ENCODE peak calls at places on chromosomes 1 and 21, in nine cellular contexts. K is lower leg skin; M is uterus; C is cardiac fibroblast; H is T-helper 2 cell; G is SHP77; V is stimulated activated CD8-positive, alpha-beta memory T cell treated with anti-CD3 and anti-CD28 coated beads, Interleukin-7, amount 100 ng/mL, for 1 hour; Z is fibroblast of mammary gland; E is H54. B is an unnamed sample.

GRCh38 chr21:34035619-34036354 is 37.6 kb upstream of the MRPS6 start:
- DNase-seq in K (no peak), C (no peak), H (no peak), Z (no peak), M (no peak), G (no peak), V (no peak), E (peak; percentile 69), B (no peak)

GRCh38 chr1:240562111-240562590 is 49.8 kb downstream of the GREM2 start:
- DNase-seq in H (no peak), V (no peak), C (no peak), M (no peak), E (no peak), G (no peak), K (no peak), Z (peak; percentile 70), B (no peak)

GRCh38 chr1:41486053-41486891 is 1.8 kb upstream of the EDN2 start:
- DNase-seq in V (no peak), G (no peak), K (no peak), M (no peak), H (no peak), E (no peak), Z (no peak), C (peak; percentile 40), B (no peak)

GRCh38 chr1:43293896-43294760 is 6.7 kb upstream of the TIE1 start:
- DNase-seq in Z (peak; percentile 74), H (no peak), V (no peak), G (no peak), C (peak; percentile 48), K (no peak), E (peak; percentile 52), M (no peak), B (peak; percentile 18)

GRCh38 chr1:41805771-41806471 is 112.8 kb downstream of the HIVEP3 start:
- DNase-seq in H (no peak), E (no peak), G (no peak), M (no peak), V (no peak), K (no peak), C (no peak), Z (no peak), B (no peak)

GRCh38 chr21:15731243-15731613 is 1.4 kb downstream of the USP25 start:
- DNase-seq in E (peak; percentile 25), C (no peak), Z (peak; percentile 36), K (no peak), G (no peak), M (no peak), V (no peak), H (peak; percentile 61), B (no peak)

GRCh38 chr1:236002572-236002971 is 62.3 kb downstream of the NID1 start:
- DNase-seq in M (no peak), C (no peak), V (no peak), E (no peak), G (no peak), K (peak; percentile 84), Z (no peak), H (no peak), B (no peak)

GRCh38 chr1:37513795-37514349 is 694 bp downstream of the MEAF6 start:
- DNase-seq in K (no peak), Z (no peak), G (peak; percentile 41), H (peak; percentile 45), V (no peak), M (no peak), C (no peak), E (no peak), B (no peak)

GRCh38 chr1:111707906-111708305 is 31.3 kb downstream of the INKA2 start:
- DNase-seq in E (no peak), H (no peak), C (no peak), Z (peak; percentile 43), G (no peak), K (no peak), V (no peak), M (no peak), B (no peak)

GRCh38 chr1:77825356-77825709 is 45.9 kb downstream of the MIGA1 start:
- DNase-seq in V (no peak), G (peak; percentile 71), Z (peak; percentile 91), C (peak; percentile 92), M (peak; percentile 28), K (no peak), H (peak; percentile 51), E (peak; percentile 10), B (peak; percentile 57)

GRCh38 chr1:111989531-111990025 is at the start of gene KCND3:
- DNase-seq in H (peak; percentile 27), G (peak; percentile 46), E (no peak), M (no peak), K (no peak), Z (peak; percentile 4), V (no peak), C (peak; percentile 27), B (no peak)

GRCh38 chr1:200442023-200442422 is 32.2 kb upstream of the ZNF281 start:
- DNase-seq in E (no peak), H (no peak), G (no peak), V (no peak), Z (no peak), C (no peak), M (no peak), K (no peak), B (no peak)

GRCh38 chr1:160618763-160619274 is 28.0 kb downstream of the SLAMF1 start:
- DNase-seq in H (peak; percentile 50), G (no peak), Z (no peak), C (no peak), V (no peak), M (no peak), E (peak; percentile 16), K (no peak), B (peak; percentile 12)

GRCh38 chr1:7334475-7335035 is 436.5 kb upstream of the VAMP3 start:
- DNase-seq in V (no peak), C (peak; percentile 4), E (no peak), H (no peak), K (peak; percentile 68), G (peak; percentile 88), Z (peak; percentile 27), M (no peak), B (no peak)

GRCh38 chr1:226002667-226003501 is 3.7 kb upstream of the SDE2 start:
- DNase-seq in Z (peak; percentile 49), E (peak; percentile 67), G (peak; percentile 88), V (no peak), H (no peak), K (peak; percentile 93), C (peak; percentile 61), M (peak; percentile 66), B (no peak)

GRCh38 chr1:155531624-155532023 is 31.0 kb downstream of the ASH1L start:
- DNase-seq in V (no peak), E (no peak), C (peak; percentile 41), G (no peak), H (no peak), Z (no peak), M (no peak), K (no peak), B (no peak)

GRCh38 chr1:110407260-110408210 is at the start of gene LAMTOR5:
- DNase-seq in E (peak; percentile 77), C (peak; percentile 94), V (peak; percentile 82), M (peak; percentile 90), K (peak; percentile 99), Z (peak; percentile 91), H (peak; percentile 96), G (peak; percentile 88), B (peak; percentile 75)

GRCh38 chr1:116298746-116299145 is 74.3 kb upstream of the ATP1A1 start:
- DNase-seq in K (no peak), C (no peak), M (no peak), E (no peak), V (no peak), Z (no peak), G (no peak), H (no peak), B (no peak)

GRCh38 chr21:40143822-40144525 is 276.7 kb downstream of the PCP4 start:
- DNase-seq in V (no peak), H (peak; percentile 27), K (no peak), G (peak; percentile 22), M (peak; percentile 32), Z (peak; percentile 35), E (peak; percentile 24), C (peak; percentile 52), B (peak; percentile 8)